ENCODE peak calls at places on chromosomes 13 and 19, in seven cellular contexts. D is H1, Y is HCT116, M is K562, B is SK-N-SH, T is HepG2, W is GM12878. H is an unnamed sample.

GRCh38 chr13:27997904-27998522 is 9.5 kb upstream of the URAD start:
- DNase-seq in D (peak), Y (peak), M (peak), B (no peak), T (peak), W (no peak), H (no peak)

GRCh38 chr13:59710416-59710815 is 453.3 kb downstream of the DIAPH3 start:
- DNase-seq in D (no peak), Y (no peak), M (no peak), B (no peak), T (no peak), W (no peak), H (no peak)

GRCh38 chr19:53662209-53662608 is 30.4 kb downstream of the DPRX start:
- DNase-seq in D (no peak), Y (no peak), M (no peak), B (no peak), T (no peak), W (no peak), H (no peak)

GRCh38 chr19:31114585-31114984 is 234.7 kb downstream of the TSHZ3 start:
- DNase-seq in D (no peak), Y (no peak), M (no peak), B (no peak), T (no peak), W (no peak), H (no peak)

GRCh38 chr19:46350758-46351159 is 3.9 kb downstream of the PPP5C start:
- DNase-seq in D (no peak), Y (no peak), M (no peak), B (no peak), T (no peak), W (peak), H (no peak)

GRCh38 chr19:51183629-51184028 is 41.3 kb upstream of the CD33 start:
- DNase-seq in D (no peak), Y (no peak), M (no peak), B (no peak), T (no peak), W (no peak), H (no peak)

GRCh38 chr13:20182231-20182846 is 10.4 kb downstream of the GJB2 start:
- DNase-seq in D (no peak), Y (peak), M (peak), B (peak), T (peak), W (peak), H (peak)

GRCh38 chr13:38954291-38954690 is 36.3 kb downstream of the STOML3 start:
- DNase-seq in D (no peak), Y (no peak), M (no peak), B (no peak), T (no peak), W (no peak), H (no peak)

GRCh38 chr19:384801-385169 is 24.2 kb downstream of the C2CD4C start:
- DNase-seq in D (no peak), Y (no peak), M (no peak), B (no peak), T (no peak), W (no peak), H (no peak)

GRCh38 chr13:41546372-41547252 is 89.3 kb downstream of the RGCC start:
- DNase-seq in D (no peak), Y (no peak), M (no peak), B (no peak), T (peak), W (no peak), H (no peak)

GRCh38 chr19:3041756-3042517 is 12.9 kb upstream of the TLE2 start:
- DNase-seq in D (peak), Y (no peak), M (no peak), B (no peak), T (no peak), W (no peak), H (no peak)

GRCh38 chr19:46081928-46082727 is 41.3 kb upstream of the IGFL4 start:
- DNase-seq in D (no peak), Y (peak), M (peak), B (peak), T (peak), W (peak), H (peak)

GRCh38 chr19:50333235-50333736 is 4.1 kb upstream of the KCNC3 start:
- DNase-seq in D (peak), Y (peak), M (peak), B (peak), T (peak), W (peak), H (no peak)

GRCh38 chr19:29212614-29213573 is at the start of gene UQCRFS1:
- DNase-seq in D (peak), Y (peak), M (peak), B (peak), T (peak), W (peak), H (peak)

GRCh38 chr19:29663861-29664752 is 1.2 kb upstream of the PLEKHF1 start:
- DNase-seq in D (no peak), Y (no peak), M (no peak), B (no peak), T (no peak), W (no peak), H (no peak)

GRCh38 chr13:23707674-23708073 is 137.5 kb downstream of the TNFRSF19 start:
- DNase-seq in D (no peak), Y (peak), M (peak), B (no peak), T (no peak), W (no peak), H (no peak)

GRCh38 chr13:23711355-23711754 is 141.1 kb downstream of the TNFRSF19 start:
- DNase-seq in D (no peak), Y (no peak), M (no peak), B (no peak), T (no peak), W (peak), H (no peak)

GRCh38 chr13:23714672-23715071 is 144.5 kb downstream of the TNFRSF19 start:
- DNase-seq in D (no peak), Y (no peak), M (no peak), B (no peak), T (no peak), W (no peak), H (no peak)

GRCh38 chr13:23709521-23709920 is 139.3 kb downstream of the TNFRSF19 start:
- DNase-seq in D (no peak), Y (no peak), M (no peak), B (no peak), T (no peak), W (no peak), H (no peak)

GRCh38 chr13:23710366-23710765 is 140.2 kb downstream of the TNFRSF19 start:
- DNase-seq in D (no peak), Y (no peak), M (no peak), B (no peak), T (no peak), W (no peak), H (no peak)
- TF ChIP-seq YY1 in D (no peak), Y (no peak), M (no peak), B (no peak), T (no peak), W (no peak), H (no peak)

DNA sequence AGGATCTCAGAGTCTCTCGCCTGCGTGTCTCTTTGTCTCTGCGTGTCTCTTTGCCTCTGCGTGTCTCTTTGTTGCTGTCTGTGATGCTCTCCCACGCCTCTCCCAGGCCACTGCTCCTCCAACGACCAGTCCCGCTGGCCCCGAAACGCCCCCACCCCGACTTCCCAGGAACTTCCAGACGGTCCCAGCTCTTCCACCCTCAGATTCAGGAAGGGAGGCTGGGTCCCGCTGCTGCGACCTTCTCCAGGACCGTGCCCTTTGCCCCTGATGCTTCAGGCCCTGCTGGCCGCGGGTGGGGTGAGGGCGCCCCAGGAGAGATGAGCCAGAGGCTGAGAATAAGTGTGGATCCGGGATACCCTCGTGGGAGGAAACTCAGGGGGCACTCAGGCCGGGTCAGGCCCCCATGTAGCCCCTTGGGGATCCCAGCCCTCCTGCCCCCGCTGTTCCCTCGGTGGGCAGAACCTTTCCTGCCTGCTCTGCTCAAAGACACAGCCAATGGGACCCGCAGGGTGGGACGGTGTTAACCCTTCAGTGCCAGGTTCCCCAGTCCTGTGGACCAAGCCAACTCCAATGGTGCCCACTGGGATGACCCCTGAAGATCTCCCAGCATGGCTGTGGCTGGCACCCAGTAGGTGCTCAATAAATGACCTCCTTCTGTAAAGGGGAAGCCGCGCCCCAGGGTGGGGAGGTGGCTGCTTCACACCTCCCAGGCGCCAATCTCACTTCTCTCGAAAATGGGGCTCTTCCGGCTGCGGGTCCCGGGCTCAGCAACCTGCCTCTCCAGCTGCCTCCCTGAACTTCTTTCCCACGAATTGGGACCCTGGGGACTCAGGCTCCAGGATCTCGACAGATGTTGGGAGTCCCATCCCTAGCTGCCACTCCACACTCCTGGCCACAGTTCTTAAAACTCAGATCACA is 1.5 kb upstream of the S1PR5 start:
- DNase-seq in D (peak), Y (no peak), M (no peak), B (peak), T (no peak), W (no peak), H (no peak)
- H3K4me3 ChIP-seq in D (peak), Y (peak), M (no peak), B (peak), T (no peak), W (no peak), H (peak)

DNA sequence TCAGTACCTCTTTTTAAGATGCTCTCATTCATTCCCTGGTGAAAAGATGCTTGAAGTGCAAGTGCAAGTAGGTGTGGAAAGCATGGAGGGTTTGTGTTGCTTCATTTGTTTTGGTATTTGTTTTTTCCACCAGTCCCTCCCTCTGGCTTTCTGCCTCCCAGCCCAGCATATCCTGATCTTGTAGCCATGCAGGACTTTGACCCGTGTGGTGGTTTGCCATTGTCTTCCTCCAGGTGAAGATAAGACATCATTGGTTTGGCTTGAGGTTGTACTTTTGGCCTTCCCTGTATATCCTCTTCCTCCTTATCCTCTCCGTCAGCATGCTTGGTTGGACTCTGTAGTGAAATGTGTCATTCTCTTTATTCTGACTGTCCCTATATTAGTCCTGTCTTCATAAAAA is 9.1 kb downstream of the SPINT2 start:
- DNase-seq in D (no peak), Y (no peak), M (peak), B (no peak), T (no peak), W (no peak), H (no peak)
- H3K9ac ChIP-seq in D (no peak), Y (no peak), M (peak), B (no peak), T (no peak), W (no peak), H (no peak)

GRCh38 chr13:32265726-32266125 is 49.4 kb downstream of the ZAR1L start:
- DNase-seq in D (no peak), Y (no peak), M (no peak), B (no peak), T (peak), W (no peak), H (no peak)
- TF ChIP-seq YY1 in D (no peak), Y (no peak), M (no peak), B (no peak), T (no peak), W (no peak), H (no peak)

GRCh38 chr13:36450534-36450933 is 18.2 kb downstream of the CCNA1 start:
- DNase-seq in D (no peak), Y (no peak), M (no peak), B (no peak), T (no peak), W (no peak), H (no peak)

GRCh38 chr13:36445278-36445677 is 13.0 kb downstream of the CCNA1 start:
- DNase-seq in D (no peak), Y (no peak), M (no peak), B (no peak), T (no peak), W (no peak), H (no peak)

GRCh38 chr13:36445806-36446423 is 13.6 kb downstream of the CCNA1 start:
- DNase-seq in D (no peak), Y (no peak), M (no peak), B (no peak), T (no peak), W (no peak), H (no peak)

GRCh38 chr13:36447501-36447900 is 15.2 kb downstream of the CCNA1 start:
- DNase-seq in D (no peak), Y (no peak), M (no peak), B (no peak), T (no peak), W (no peak), H (no peak)
- H3K4me3 ChIP-seq in D (no peak), Y (no peak), M (no peak), B (no peak), T (no peak), W (no peak), H (no peak)